ENCODE peak calls at places on chromosomes 6 and 20, in six cellular contexts. W, H, O, V, L and X are unnamed samples.

GRCh38 chr6:24910850-24911712 is 24.7 kb downstream of the RIPOR2 start:
- DNase-seq in O (peak; percentile 65), H (no peak), W (no peak), V (peak; percentile 22), L (peak; percentile 53), X (no peak)

GRCh38 chr6:79079425-79080130 is 1.5 kb upstream of the PHIP start:
- DNase-seq in V (peak; percentile 49), O (peak; percentile 8), W (no peak), L (no peak), H (no peak), X (no peak)

GRCh38 chr6:168157272-168158007 is 78.4 kb upstream of the FRMD1 start:
- DNase-seq in L (peak; percentile 40), W (no peak), O (peak; percentile 78), H (no peak), V (peak; percentile 72), X (no peak)

GRCh38 chr6:14567842-14568241 is 450.3 kb downstream of the CD83 start:
- DNase-seq in O (no peak), W (no peak), L (no peak), V (no peak), H (no peak), X (no peak)

GRCh38 chr20:8225658-8226057 is 93.6 kb downstream of the PLCB1 start:
- DNase-seq in L (no peak), O (no peak), V (no peak), W (no peak), H (no peak), X (no peak)

GRCh38 chr6:104525677-104526322 is 333.9 kb downstream of the HACE1 start:
- DNase-seq in W (peak; percentile 62), V (peak; percentile 81), H (peak; percentile 62), L (peak; percentile 67), O (peak; percentile 64), X (peak; percentile 45)

GRCh38 chr6:139764498-139764986 is 390.1 kb upstream of the CITED2 start:
- DNase-seq in O (peak; percentile 99), H (peak; percentile 99), L (peak; percentile 38), W (peak; percentile 83), V (peak; percentile 94), X (peak; percentile 91)

GRCh38 chr6:138527376-138528092 is 28.2 kb upstream of the NHSL1 start:
- DNase-seq in L (no peak), W (no peak), V (peak; percentile 59), O (no peak), H (no peak), X (no peak)

GRCh38 chr20:43727980-43728590 is 1.3 kb upstream of the GTSF1L start:
- DNase-seq in H (peak; percentile 47), L (no peak), V (peak; percentile 14), O (peak; percentile 12), W (no peak), X (no peak)

GRCh38 chr20:1721687-1722512 is 64.3 kb upstream of the SIRPG start:
- DNase-seq in V (no peak), O (no peak), H (peak; percentile 84), W (no peak), L (no peak), X (no peak)

GRCh38 chr6:149455028-149455732 is 29.6 kb downstream of the ZC3H12D start:
- DNase-seq in H (no peak), L (no peak), V (no peak), O (no peak), W (no peak), X (no peak)

GRCh38 chr6:149846321-149846720 is 17.8 kb downstream of the LRP11 start:
- DNase-seq in O (peak; percentile 95), L (peak; percentile 79), H (peak; percentile 57), W (no peak), V (peak; percentile 89), X (no peak)

GRCh38 chr20:48945840-48946514 is 24.5 kb downstream of the ARFGEF2 start:
- DNase-seq in O (peak; percentile 45), V (no peak), H (peak; percentile 99), L (peak; percentile 83), W (peak; percentile 81), X (no peak)

GRCh38 chr20:310645-311044 is 13.3 kb downstream of the ZCCHC3 start:
- DNase-seq in W (no peak), O (no peak), H (no peak), L (no peak), V (no peak), X (no peak)

GRCh38 chr6:135014353-135014832 is 40.2 kb downstream of the HBS1L start:
- DNase-seq in V (no peak), H (no peak), O (no peak), L (no peak), W (no peak), X (no peak)

GRCh38 chr6:57040011-57040410 is 6.5 kb upstream of the KIAA1586 start:
- DNase-seq in L (no peak), W (peak; percentile 19), O (no peak), H (no peak), V (no peak), X (no peak)

GRCh38 chr6:35476004-35476403 is 7.8 kb downstream of the RPL10A start:
- DNase-seq in V (no peak), O (no peak), W (no peak), H (no peak), L (no peak), X (no peak)

GRCh38 chr6:110181131-110182027 is 1.2 kb downstream of the CDC40 start:
- DNase-seq in H (no peak), W (no peak), V (peak; percentile 12), L (no peak), O (peak; percentile 18), X (no peak)

GRCh38 chr6:113644861-113645575 is 212.1 kb upstream of the MARCKS start:
- DNase-seq in L (no peak), O (peak; percentile 98), W (peak; percentile 40), H (peak; percentile 80), V (peak; percentile 97), X (peak; percentile 93)

GRCh38 chr6:72760130-72760793 is 138.4 kb downstream of the KCNQ5 start:
- DNase-seq in L (no peak), W (no peak), V (peak; percentile 54), H (no peak), O (peak; percentile 11), X (no peak)

GRCh38 chr6:122663981-122664380 is 53.8 kb downstream of the PKIB start:
- DNase-seq in V (no peak), L (no peak), W (no peak), O (no peak), H (no peak), X (no peak)

GRCh38 chr6:37680668-37681067 is 17.0 kb downstream of the MDGA1 start:
- DNase-seq in H (no peak), O (no peak), W (no peak), V (peak; percentile 36), L (no peak), X (no peak)

GRCh38 chr6:33420493-33421343 is 853 bp downstream of the SYNGAP1 start:
- DNase-seq in L (no peak), O (no peak), H (no peak), V (no peak), W (no peak), X (no peak)

GRCh38 chr20:64062596-64063388 is at the start of gene TCEA2:
- DNase-seq in H (peak; percentile 87), W (peak; percentile 82), O (peak; percentile 95), L (peak; percentile 98), V (peak; percentile 94), X (peak; percentile 83)

GRCh38 chr20:49397525-49397924 is 84.9 kb downstream of the KCNB1 start:
- DNase-seq in H (peak; percentile 47), O (peak; percentile 25), W (no peak), L (no peak), V (peak; percentile 57), X (no peak)

GRCh38 chr20:56504373-56505005 is 20.1 kb upstream of the FAM209A start:
- DNase-seq in V (no peak), O (no peak), L (no peak), W (no peak), H (no peak), X (no peak)

GRCh38 chr6:136334853-136335252 is 45.2 kb upstream of the BCLAF1 start:
- DNase-seq in W (no peak), O (no peak), V (no peak), L (no peak), H (no peak), X (no peak)

GRCh38 chr6:96760153-96760687 is 77.1 kb downstream of the GPR63 start:
- DNase-seq in L (no peak), H (no peak), V (no peak), O (no peak), W (no peak), X (no peak)

DNA sequence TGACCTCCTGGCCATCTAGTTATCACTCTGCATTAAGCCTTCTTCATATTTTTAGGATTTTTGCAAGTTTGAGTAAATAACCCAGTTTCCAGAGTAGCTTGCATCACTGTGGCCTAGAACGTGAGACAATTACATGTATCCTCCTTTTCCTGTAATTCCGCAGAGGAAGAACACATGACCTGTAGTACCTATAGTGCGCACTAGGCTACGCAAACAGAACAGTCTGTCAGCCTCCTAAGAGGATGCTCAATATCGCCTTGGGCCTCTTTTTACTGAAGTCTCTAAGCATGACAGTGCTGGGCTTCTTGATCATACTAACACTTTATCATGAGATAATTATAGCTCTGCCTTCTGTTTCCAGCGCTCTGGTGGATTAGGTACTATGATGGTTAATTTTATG is 20.2 kb upstream of the NR2E1 start:
- DNase-seq in O (no peak), L (no peak), V (no peak), H (no peak), W (no peak), X (no peak)
- TF ChIP-seq CTCF in O (no peak), L (no peak), V (no peak), H (no peak), W (peak; percentile 22), X (peak; percentile 18)

DNA sequence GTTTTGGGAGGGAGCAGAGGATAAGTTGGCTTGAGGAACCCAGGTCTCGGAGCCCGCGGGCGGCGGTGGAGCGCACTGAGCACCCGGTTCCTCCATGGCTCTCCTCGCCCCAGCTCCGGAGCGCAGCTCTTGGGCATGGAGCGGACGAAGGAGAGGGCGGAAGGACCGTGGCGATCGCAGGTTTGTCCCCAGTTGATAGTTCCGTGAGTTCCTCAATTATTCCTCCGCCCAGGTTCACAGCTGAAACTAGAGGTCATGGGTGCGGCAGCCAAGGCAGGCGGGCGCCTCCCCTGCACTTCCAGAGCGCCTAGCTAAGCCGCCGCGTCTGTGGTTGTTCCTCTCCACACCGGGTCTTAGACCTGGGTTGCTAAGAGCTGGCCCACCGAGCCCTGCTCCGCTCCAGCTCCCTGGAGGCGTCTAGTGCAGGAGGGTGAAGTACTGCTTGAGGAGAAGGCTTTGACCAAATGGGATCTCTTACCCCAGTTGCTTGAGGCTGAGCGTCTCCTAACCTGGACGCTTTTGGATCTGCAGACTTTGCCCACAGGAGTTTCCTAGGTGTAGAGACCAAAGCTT is at the start of gene HTR1B:
- DNase-seq in W (no peak), O (peak; percentile 14), H (no peak), V (no peak), L (no peak), X (no peak)
- H3K4me3 ChIP-seq in W (peak within 1 kb of the TSS; percentile 55), O (peak within 1 kb of the TSS; percentile 48), H (no peak within 1 kb of the TSS), V (peak within 1 kb of the TSS; percentile 39), L (no peak within 1 kb of the TSS), X (peak within 1 kb of the TSS; percentile 51)

DNA sequence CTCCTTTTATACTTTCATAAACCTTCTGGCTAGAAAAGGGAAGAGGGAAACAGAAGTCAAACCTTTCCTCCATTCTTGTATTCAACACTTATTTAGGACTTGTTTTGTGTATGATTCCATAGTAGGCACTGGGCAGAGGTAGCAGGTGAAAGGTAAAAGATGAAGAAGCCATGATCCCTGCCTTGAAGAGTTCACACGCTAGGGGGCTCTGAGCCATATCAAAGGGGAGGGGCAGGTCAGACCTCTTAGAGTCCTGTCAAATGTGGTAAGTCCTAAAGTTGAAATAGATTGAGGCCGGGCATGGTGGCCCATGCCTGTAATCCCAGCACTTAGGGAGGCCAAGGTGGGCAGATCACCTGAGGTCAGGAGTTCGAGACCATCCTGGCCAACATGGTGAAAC is 85.5 kb downstream of the NDUFAF5 start:
- DNase-seq in H (no peak), O (no peak), V (no peak), L (no peak), W (no peak), X (no peak)
- TF ChIP-seq CTCF in H (no peak), O (no peak), V (no peak), L (no peak), W (no peak), X (no peak)

GRCh38 chr6:42727627-42728026 is 5.2 kb upstream of the PRPH2 start:
- DNase-seq in O (no peak), W (no peak), L (peak; percentile 19), V (no peak), H (no peak), X (no peak)
- H3K4me3 ChIP-seq in O (peak overlapping the region; percentile 43), W (no peak overlapping the region), L (no peak overlapping the region), V (no peak overlapping the region), H (no peak overlapping the region), X (peak overlapping the region; percentile 44)